ENCODE peak calls at places on chromosomes 7 and 10, in four cellular contexts. One of them, this sample, is unnamed.

GRCh38 chr10:91887075-91887899 is 22.0 kb downstream of the FGFBP3 start:
- DNase-seq in astrocyte: peak
- DNase-seq in NCI-H1092 treated with DMSO at 0.1 percent for 48 hours: no peak
- DNase-seq in neuronal stem cell: peak
- DNase-seq in this sample: peak

GRCh38 chr10:83648184-83648583 is 491.1 kb upstream of the GHITM start:
- DNase-seq in NCI-H1092 treated with DMSO at 0.1 percent for 48 hours: no peak
- DNase-seq in astrocyte: no peak
- DNase-seq in neuronal stem cell: no peak
- DNase-seq in this sample: no peak

GRCh38 chr7:95758187-95758586 is 14.2 kb upstream of the DYNC1I1 start:
- DNase-seq in NCI-H1092 treated with DMSO at 0.1 percent for 48 hours: peak
- DNase-seq in neuronal stem cell: no peak
- DNase-seq in astrocyte: no peak
- DNase-seq in this sample: no peak

GRCh38 chr10:80454526-80455460 is 683 bp downstream of the TSPAN14 start:
- DNase-seq in neuronal stem cell: no peak
- DNase-seq in NCI-H1092 treated with DMSO at 0.1 percent for 48 hours: peak
- DNase-seq in astrocyte: no peak
- DNase-seq in this sample: no peak

GRCh38 chr10:120451968-120452367 is 5.1 kb upstream of the PLPP4 start:
- DNase-seq in astrocyte: no peak
- DNase-seq in neuronal stem cell: no peak
- DNase-seq in NCI-H1092 treated with DMSO at 0.1 percent for 48 hours: no peak
- DNase-seq in this sample: no peak

GRCh38 chr10:104267721-104268690 is 978 bp upstream of the GSTO2 start:
- DNase-seq in NCI-H1092 treated with DMSO at 0.1 percent for 48 hours: no peak
- DNase-seq in astrocyte: no peak
- DNase-seq in neuronal stem cell: no peak
- DNase-seq in this sample: peak

GRCh38 chr10:59711871-59712491 is 2.3 kb upstream of the SLC16A9 start:
- DNase-seq in astrocyte: no peak
- DNase-seq in NCI-H1092 treated with DMSO at 0.1 percent for 48 hours: no peak
- DNase-seq in neuronal stem cell: no peak
- DNase-seq in this sample: no peak

GRCh38 chr10:106267591-106267990 is 896.9 kb downstream of the SORCS1 start:
- DNase-seq in astrocyte: no peak
- DNase-seq in NCI-H1092 treated with DMSO at 0.1 percent for 48 hours: no peak
- DNase-seq in neuronal stem cell: no peak
- DNase-seq in this sample: no peak

GRCh38 chr10:43294892-43295291 is 28.0 kb upstream of the RASGEF1A start:
- DNase-seq in NCI-H1092 treated with DMSO at 0.1 percent for 48 hours: no peak
- DNase-seq in neuronal stem cell: no peak
- DNase-seq in astrocyte: no peak
- DNase-seq in this sample: no peak

GRCh38 chr7:75884401-75884800 is 5.6 kb downstream of the RHBDD2 start:
- DNase-seq in NCI-H1092 treated with DMSO at 0.1 percent for 48 hours: no peak
- DNase-seq in astrocyte: no peak
- DNase-seq in neuronal stem cell: no peak
- DNase-seq in this sample: no peak

GRCh38 chr10:123772645-123773508 is 106.7 kb downstream of the GPR26 start:
- DNase-seq in neuronal stem cell: no peak
- DNase-seq in NCI-H1092 treated with DMSO at 0.1 percent for 48 hours: no peak
- DNase-seq in astrocyte: no peak
- DNase-seq in this sample: no peak

GRCh38 chr7:127789031-127789430 is 137.0 kb downstream of the SND1 start:
- DNase-seq in NCI-H1092 treated with DMSO at 0.1 percent for 48 hours: no peak
- DNase-seq in neuronal stem cell: no peak
- DNase-seq in astrocyte: no peak
- DNase-seq in this sample: no peak

GRCh38 chr7:74401137-74401859 is 52.4 kb upstream of the GTF2IRD1 start:
- DNase-seq in astrocyte: no peak
- DNase-seq in neuronal stem cell: peak
- DNase-seq in NCI-H1092 treated with DMSO at 0.1 percent for 48 hours: peak
- DNase-seq in this sample: peak

GRCh38 chr10:5547934-5548660 is 23.3 kb downstream of the CALML3 start:
- DNase-seq in neuronal stem cell: no peak
- DNase-seq in astrocyte: no peak
- DNase-seq in NCI-H1092 treated with DMSO at 0.1 percent for 48 hours: peak
- DNase-seq in this sample: no peak

GRCh38 chr7:140719711-140720110 is 23.2 kb downstream of the NDUFB2 start:
- DNase-seq in neuronal stem cell: no peak
- DNase-seq in astrocyte: peak
- DNase-seq in NCI-H1092 treated with DMSO at 0.1 percent for 48 hours: peak
- DNase-seq in this sample: peak

This sample was measured in amniotic epithelial cell.